ENCODE peak calls at places on chromosome 16, in six cellular contexts. B, Q, Z, E, S and R are unnamed samples.

GRCh38 chr16:1152651-1153259 is at the start of gene CACNA1H:
- DNase-seq in Z (peak), B (no peak), E (no peak), S (peak), Q (no peak), R (no peak)

GRCh38 chr16:46583036-46583435 is 38.1 kb downstream of the SHCBP1 start:
- DNase-seq in S (no peak), Z (no peak), B (no peak), E (no peak), Q (no peak), R (no peak)

GRCh38 chr16:53415504-53415903 is 18.8 kb upstream of the RBL2 start:
- DNase-seq in E (no peak), B (no peak), Q (no peak), S (no peak), Z (no peak), R (peak)

GRCh38 chr16:11636172-11636721 is 32.0 kb upstream of the SNN start:
- DNase-seq in Z (no peak), E (no peak), B (no peak), Q (no peak), S (no peak), R (peak)

GRCh38 chr16:86357950-86358349 is 152.4 kb upstream of the FOXF1 start:
- DNase-seq in Q (no peak), S (no peak), B (no peak), Z (no peak), E (no peak), R (no peak)

GRCh38 chr16:84391151-84391873 is 23.0 kb downstream of the ATP2C2 start:
- DNase-seq in S (no peak), Q (no peak), B (no peak), Z (no peak), E (no peak), R (no peak)

GRCh38 chr16:49602201-49603041 is 228.8 kb downstream of the C16orf78 start:
- DNase-seq in Q (no peak), E (no peak), B (peak), Z (no peak), S (no peak), R (no peak)

GRCh38 chr16:48366165-48367093 is 18.8 kb downstream of the SIAH1 start:
- DNase-seq in S (no peak), Z (peak), Q (peak), B (no peak), E (peak), R (peak)

GRCh38 chr16:30527635-30528178 is 1.3 kb upstream of the ZNF768 start:
- DNase-seq in Q (no peak), E (no peak), S (no peak), Z (no peak), B (no peak), R (no peak)

GRCh38 chr16:57446530-57447141 is 549 bp downstream of the CIAPIN1 start:
- DNase-seq in Q (peak), B (peak), E (peak), S (no peak), Z (peak), R (peak)

GRCh38 chr16:30378236-30379164 is 3.9 kb downstream of the SEPTIN1 start:
- DNase-seq in Q (peak), Z (peak), E (peak), S (peak), B (peak), R (peak)

GRCh38 chr16:54015147-54015546 is 271.4 kb downstream of the IRX3 start:
- DNase-seq in S (no peak), E (no peak), B (no peak), Z (no peak), Q (no peak), R (no peak)

GRCh38 chr16:17571499-17572093 is 100.8 kb upstream of the XYLT1 start:
- DNase-seq in S (no peak), Q (no peak), Z (no peak), E (no peak), B (no peak), R (peak)

GRCh38 chr16:57998484-57998883 is 2.0 kb downstream of the ZNF319 start:
- DNase-seq in Z (no peak), B (no peak), Q (no peak), S (peak), E (peak), R (no peak)

GRCh38 chr16:69566437-69567030 is 768 bp downstream of the NFAT5 start:
- DNase-seq in S (peak), B (peak), Z (peak), E (peak), Q (peak), R (peak)

GRCh38 chr16:54242199-54242598 is 44.4 kb downstream of the IRX3 start:
- DNase-seq in S (no peak), Q (peak), E (no peak), B (no peak), Z (no peak), R (peak)

GRCh38 chr16:81755915-81756644 is 23.0 kb upstream of the PLCG2 start:
- DNase-seq in Z (peak), B (no peak), Q (peak), S (no peak), E (peak), R (no peak)

GRCh38 chr16:14070877-14071575 is at the start of gene MRTFB:
- DNase-seq in E (peak), Q (peak), B (peak), Z (peak), S (peak), R (peak)

GRCh38 chr16:3579776-3580175 is 2.6 kb upstream of the NLRC3 start:
- DNase-seq in E (no peak), B (no peak), Z (no peak), S (no peak), Q (no peak), R (no peak)

GRCh38 chr16:399278-400019 is 2.2 kb upstream of the DECR2 start:
- DNase-seq in Z (no peak), Q (no peak), S (no peak), E (no peak), B (no peak), R (no peak)

GRCh38 chr16:66275795-66276428 is 90.6 kb upstream of the CDH5 start:
- DNase-seq in Q (peak), B (no peak), E (peak), S (no peak), Z (no peak), R (peak)

GRCh38 chr16:66278111-66278531 is 88.4 kb upstream of the CDH5 start:
- DNase-seq in Z (no peak), Q (no peak), S (no peak), B (no peak), E (no peak), R (peak)

GRCh38 chr16:66277311-66278070 is 89.0 kb upstream of the CDH5 start:
- DNase-seq in Z (no peak), S (no peak), Q (no peak), E (no peak), B (no peak), R (no peak)

GRCh38 chr16:66274335-66275110 is 92.0 kb upstream of the CDH5 start:
- DNase-seq in Q (peak), E (peak), S (no peak), Z (no peak), B (no peak), R (no peak)

DNA sequence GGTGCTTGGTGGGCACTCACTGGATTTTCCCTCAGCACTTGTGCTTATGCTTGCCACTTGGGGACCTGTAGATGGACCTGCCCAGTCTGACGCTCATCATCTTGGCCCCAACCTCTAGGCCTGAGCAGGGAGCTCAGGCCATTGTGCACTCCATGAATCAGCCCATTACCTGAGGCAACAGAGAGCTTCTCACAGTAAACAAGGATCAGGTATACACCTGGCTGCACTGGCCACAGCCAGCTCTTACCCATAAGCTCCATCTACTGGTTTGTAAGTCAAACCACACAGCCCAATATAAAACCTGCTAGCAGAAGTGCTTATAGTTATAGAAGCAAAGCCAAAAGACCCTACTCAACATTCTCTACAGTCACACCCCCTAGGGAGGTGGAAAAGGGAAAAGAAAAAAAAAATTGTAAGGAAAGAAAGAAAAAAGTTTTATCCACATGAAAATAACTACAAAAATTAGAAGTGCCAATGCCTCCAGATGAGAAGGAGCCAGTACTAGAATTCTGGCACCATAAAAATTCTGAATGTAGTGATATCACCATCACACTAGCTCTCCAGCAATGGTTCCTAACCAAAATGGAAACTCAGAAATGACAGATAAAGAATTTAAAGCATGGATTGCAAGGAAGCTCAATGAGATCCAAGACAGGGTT is 87.8 kb upstream of the CDH5 start:
- DNase-seq in Q (no peak), S (no peak), Z (no peak), E (no peak), B (no peak), R (peak)
- TF ChIP-seq CTCF in Q (no peak), S (no peak), Z (no peak), E (no peak), B (no peak), R (no peak)

GRCh38 chr16:70644763-70645597 is 1.4 kb upstream of the IL34 start:
- DNase-seq in B (no peak), Q (no peak), E (no peak), S (no peak), Z (no peak), R (peak)
- TF ChIP-seq CTCF in B (no peak), Q (no peak), E (no peak), S (no peak), Z (no peak), R (no peak)

GRCh38 chr16:9943121-9943520 is 239.1 kb downstream of the GRIN2A start:
- DNase-seq in S (no peak), Q (no peak), E (no peak), B (no peak), Z (no peak), R (no peak)

GRCh38 chr16:9948933-9949332 is 233.3 kb downstream of the GRIN2A start:
- DNase-seq in S (no peak), Z (no peak), B (no peak), Q (no peak), E (no peak), R (no peak)

GRCh38 chr16:9949396-9949795 is 232.8 kb downstream of the GRIN2A start:
- DNase-seq in E (no peak), Z (no peak), B (no peak), Q (no peak), S (no peak), R (no peak)

GRCh38 chr16:9941245-9941644 is 241.0 kb downstream of the GRIN2A start:
- DNase-seq in Z (no peak), Q (no peak), S (no peak), E (no peak), B (no peak), R (no peak)

GRCh38 chr16:9946022-9946720 is 236.1 kb downstream of the GRIN2A start:
- DNase-seq in E (no peak), B (no peak), S (no peak), Z (no peak), Q (no peak), R (no peak)
- TF ChIP-seq CTCF in E (no peak), B (no peak), S (no peak), Z (no peak), Q (no peak), R (no peak)

GRCh38 chr16:6682142-6682811 is 650.4 kb upstream of the RBFOX1 start:
- DNase-seq in Q (no peak), B (no peak), E (peak), S (peak), Z (no peak), R (peak)

GRCh38 chr16:6687593-6687992 is 645.1 kb upstream of the RBFOX1 start:
- DNase-seq in Z (no peak), E (no peak), Q (no peak), B (no peak), S (no peak), R (no peak)

GRCh38 chr16:6689643-6690042 is 643.0 kb upstream of the RBFOX1 start:
- DNase-seq in Q (no peak), B (no peak), S (no peak), Z (no peak), E (no peak), R (no peak)

DNA sequence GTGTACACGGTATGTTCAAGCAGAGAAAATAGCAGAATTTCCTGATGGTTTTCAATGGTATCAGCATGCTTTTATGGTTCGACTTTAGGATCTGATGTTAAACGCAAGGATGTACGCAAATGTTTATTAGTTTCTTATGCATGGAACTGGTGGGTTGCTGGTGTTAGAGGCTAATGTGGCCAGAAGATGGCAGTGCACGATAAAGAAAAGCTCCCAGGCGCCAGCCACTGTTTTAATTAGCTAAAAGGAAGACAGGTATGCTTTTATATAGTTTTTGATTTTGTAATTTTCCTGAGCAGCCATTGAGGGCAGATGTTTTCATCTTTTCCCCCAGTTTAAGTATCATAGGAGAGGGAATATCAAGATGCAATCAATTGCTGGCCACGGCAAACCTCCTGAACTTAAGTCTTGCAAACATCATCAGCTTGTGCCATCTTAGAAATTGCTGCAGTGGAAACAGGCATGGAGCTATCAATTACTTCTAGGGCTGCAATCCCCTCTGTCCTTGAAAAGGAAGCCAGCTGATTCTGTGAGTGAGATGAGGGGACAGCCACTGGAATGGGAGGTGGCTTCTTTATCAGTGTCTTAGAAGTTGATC is 648.5 kb upstream of the RBFOX1 start:
- DNase-seq in B (no peak), S (no peak), Q (no peak), E (peak), Z (no peak), R (peak)
- TF ChIP-seq CTCF in B (peak), S (peak), Q (no peak), E (peak), Z (no peak), R (peak)

GRCh38 chr16:66810391-66810790 is 9.0 kb upstream of the TERB1 start:
- DNase-seq in Z (no peak), E (no peak), S (no peak), B (no peak), Q (no peak), R (no peak)
- TF ChIP-seq CTCF in Z (no peak), E (no peak), S (no peak), B (no peak), Q (no peak), R (no peak)

GRCh38 chr16:27230562-27230991 is 27.3 kb downstream of the KDM8 start:
- DNase-seq in B (no peak), E (no peak), Q (no peak), Z (no peak), S (no peak), R (no peak)
- TF ChIP-seq CTCF in B (no peak), E (no peak), Q (no peak), Z (no peak), S (no peak), R (no peak)